ENCODE peak calls at places on chromosome 2, in five cellular contexts. Z is Caco-2, X is H9, Q is RWPE1, G is pulmonary artery endothelial cell. C is an unnamed sample.

GRCh38 chr2:57893800-57894199 is 152.8 kb upstream of the VRK2 start:
- DNase-seq in Z (peak), X (no peak), Q (no peak), G (no peak), C (no peak)

GRCh38 chr2:180655842-180656454 is 324.5 kb upstream of the UBE2E3 start:
- DNase-seq in Z (no peak), X (no peak), Q (no peak), G (no peak), C (no peak)

GRCh38 chr2:215363461-215364156 is 51.8 kb downstream of the ATIC start:
- DNase-seq in Z (no peak), X (no peak), Q (no peak), G (no peak), C (no peak)

GRCh38 chr2:127525692-127526141 is 572 bp downstream of the IWS1 start:
- DNase-seq in Z (no peak), X (no peak), Q (peak), G (no peak), C (no peak)

GRCh38 chr2:150296795-150297546 is 190.5 kb downstream of the RND3 start:
- DNase-seq in Z (no peak), X (no peak), Q (no peak), G (peak), C (peak)

GRCh38 chr2:151775057-151775740 is 40.9 kb upstream of the NEB start:
- DNase-seq in Z (no peak), X (no peak), Q (no peak), G (no peak), C (no peak)

GRCh38 chr2:46989491-46990230 is 74.1 kb upstream of the MCFD2 start:
- DNase-seq in Z (no peak), X (no peak), Q (no peak), G (no peak), C (no peak)

GRCh38 chr2:32947484-32948143 is 861 bp downstream of the LTBP1 start:
- DNase-seq in Z (peak), X (peak), Q (peak), G (no peak), C (no peak)

GRCh38 chr2:37656512-37657423 is 14.7 kb downstream of the CDC42EP3 start:
- DNase-seq in Z (no peak), X (peak), Q (no peak), G (peak), C (no peak)

GRCh38 chr2:64491426-64491825 is 32.7 kb upstream of the AFTPH start:
- DNase-seq in Z (no peak), X (no peak), Q (no peak), G (no peak), C (no peak)

GRCh38 chr2:208466920-208467298 is 60.3 kb downstream of the PTH2R start:
- DNase-seq in Z (no peak), X (no peak), Q (no peak), G (no peak), C (no peak)

GRCh38 chr2:30315391-30316055 is 84.2 kb downstream of the LBH start:
- DNase-seq in Z (no peak), X (no peak), Q (no peak), G (no peak), C (no peak)

GRCh38 chr2:18430996-18431748 is 129.3 kb downstream of the RDH14 start:
- DNase-seq in Z (no peak), X (no peak), Q (no peak), G (no peak), C (no peak)

GRCh38 chr2:186209532-186209931 is 276.5 kb upstream of the ZC3H15 start:
- DNase-seq in Z (no peak), X (no peak), Q (no peak), G (no peak), C (no peak)

GRCh38 chr2:189217041-189217440 is 37.5 kb upstream of the COL5A2 start:
- DNase-seq in Z (no peak), X (no peak), Q (no peak), G (no peak), C (no peak)

GRCh38 chr2:173346035-173346434 is 8.6 kb upstream of the CDCA7 start:
- DNase-seq in Z (no peak), X (no peak), Q (no peak), G (no peak), C (peak)

GRCh38 chr2:165793779-165794519 is at the start of gene GALNT3:
- DNase-seq in Z (peak), X (peak), Q (peak), G (no peak), C (peak)

GRCh38 chr2:20634430-20635095 is 16.3 kb downstream of the HS1BP3 start:
- DNase-seq in Z (no peak), X (no peak), Q (peak), G (no peak), C (peak)

GRCh38 chr2:96093528-96093927 is 22.8 kb downstream of the ADRA2B start:
- DNase-seq in Z (no peak), X (no peak), Q (no peak), G (no peak), C (no peak)

GRCh38 chr2:229731916-229732315 is 17.6 kb upstream of the DNER start:
- DNase-seq in Z (no peak), X (no peak), Q (no peak), G (no peak), C (no peak)

GRCh38 chr2:20164061-20164733 is 60.7 kb downstream of the SDC1 start:
- DNase-seq in Z (no peak), X (peak), Q (no peak), G (no peak), C (no peak)

GRCh38 chr2:189412330-189412953 is 28.8 kb upstream of the WDR75 start:
- DNase-seq in Z (no peak), X (no peak), Q (peak), G (no peak), C (no peak)

GRCh38 chr2:161068670-161069069 is 91.6 kb upstream of the TANK start:
- DNase-seq in Z (no peak), X (no peak), Q (no peak), G (no peak), C (no peak)

GRCh38 chr2:48504647-48505327 is 25.2 kb upstream of the STON1 start:
- DNase-seq in Z (no peak), X (no peak), Q (no peak), G (no peak), C (no peak)

GRCh38 chr2:17309741-17310339 is 208.4 kb downstream of the RAD51AP2 start:
- DNase-seq in Z (peak), X (peak), Q (peak), G (no peak), C (peak)

GRCh38 chr2:42792583-42793313 is at the start of gene HAAO:
- DNase-seq in Z (peak), X (peak), Q (peak), G (no peak), C (peak)

GRCh38 chr2:203164311-203164935 is 74.4 kb upstream of the CYP20A1 start:
- DNase-seq in Z (no peak), X (no peak), Q (no peak), G (no peak), C (no peak)

GRCh38 chr2:112867701-112868631 is 31.4 kb upstream of the IL1B start:
- DNase-seq in Z (no peak), X (no peak), Q (no peak), G (no peak), C (peak)

GRCh38 chr2:215692387-215693079 is 256.7 kb upstream of the FN1 start:
- DNase-seq in Z (no peak), X (no peak), Q (no peak), G (no peak), C (no peak)

GRCh38 chr2:112794131-112794733 is 9.9 kb upstream of the IL1A start:
- DNase-seq in Z (peak), X (no peak), Q (peak), G (peak), C (peak)

GRCh38 chr2:55425449-55425848 is 5.8 kb upstream of the CCDC88A start:
- DNase-seq in Z (no peak), X (no peak), Q (peak), G (no peak), C (peak)

GRCh38 chr2:113206251-113206650 is 32.5 kb downstream of the PSD4 start:
- DNase-seq in Z (no peak), X (no peak), Q (no peak), G (no peak), C (no peak)